ENCODE peak calls at places on chromosomes 7 and 10, in nine cellular contexts. One of them, this sample, is unnamed.

GRCh38 chr10:100528123-100528884 is 1.4 kb downstream of the NDUFB8 start:
- DNase-seq in fibroblast of lung: no peak
- DNase-seq in choroid plexus epithelial cell: no peak
- DNase-seq in fibroblast of pulmonary artery: no peak
- DNase-seq in cardiac muscle cell: peak
- DNase-seq in body of pancreas: no peak
- DNase-seq in A549: no peak
- DNase-seq in chondrocyte: no peak
- DNase-seq in neural progenitor cell: no peak
- DNase-seq in this sample: no peak

GRCh38 chr7:47317537-47317936 is 264.4 kb downstream of the TNS3 start:
- DNase-seq in fibroblast of lung: no peak
- DNase-seq in choroid plexus epithelial cell: no peak
- DNase-seq in fibroblast of pulmonary artery: no peak
- DNase-seq in cardiac muscle cell: no peak
- DNase-seq in body of pancreas: no peak
- DNase-seq in A549: no peak
- DNase-seq in chondrocyte: no peak
- DNase-seq in neural progenitor cell: no peak
- DNase-seq in this sample: no peak

GRCh38 chr10:59434463-59435326 is 72.3 kb upstream of the FAM13C start:
- DNase-seq in fibroblast of lung: peak
- DNase-seq in choroid plexus epithelial cell: peak
- DNase-seq in fibroblast of pulmonary artery: peak
- DNase-seq in cardiac muscle cell: peak
- DNase-seq in body of pancreas: no peak
- DNase-seq in A549: no peak
- DNase-seq in chondrocyte: no peak
- DNase-seq in neural progenitor cell: no peak
- DNase-seq in this sample: no peak

GRCh38 chr10:123580426-123580825 is 85.7 kb upstream of the GPR26 start:
- DNase-seq in fibroblast of lung: no peak
- DNase-seq in choroid plexus epithelial cell: no peak
- DNase-seq in fibroblast of pulmonary artery: no peak
- DNase-seq in cardiac muscle cell: no peak
- DNase-seq in body of pancreas: no peak
- DNase-seq in A549: no peak
- DNase-seq in chondrocyte: no peak
- DNase-seq in neural progenitor cell: no peak
- DNase-seq in this sample: no peak

GRCh38 chr7:36795451-36796021 is 71.2 kb upstream of the AOAH start:
- DNase-seq in fibroblast of lung: no peak
- DNase-seq in choroid plexus epithelial cell: no peak
- DNase-seq in fibroblast of pulmonary artery: peak
- DNase-seq in cardiac muscle cell: peak
- DNase-seq in body of pancreas: no peak
- DNase-seq in A549: no peak
- DNase-seq in chondrocyte: no peak
- DNase-seq in neural progenitor cell: no peak
- DNase-seq in this sample: no peak

GRCh38 chr7:123292227-123292626 is 92.5 kb upstream of the SLC13A1 start:
- DNase-seq in fibroblast of lung: no peak
- DNase-seq in choroid plexus epithelial cell: no peak
- DNase-seq in fibroblast of pulmonary artery: no peak
- DNase-seq in cardiac muscle cell: no peak
- DNase-seq in body of pancreas: no peak
- DNase-seq in A549: no peak
- DNase-seq in chondrocyte: no peak
- DNase-seq in neural progenitor cell: no peak
- DNase-seq in this sample: no peak

GRCh38 chr7:157250605-157251228 is 86.1 kb upstream of the DNAJB6 start:
- DNase-seq in fibroblast of lung: peak
- DNase-seq in choroid plexus epithelial cell: peak
- DNase-seq in fibroblast of pulmonary artery: peak
- DNase-seq in cardiac muscle cell: peak
- DNase-seq in body of pancreas: peak
- DNase-seq in A549: peak
- DNase-seq in chondrocyte: no peak
- DNase-seq in neural progenitor cell: peak
- DNase-seq in this sample: peak

GRCh38 chr7:150337179-150337578 is 4.2 kb downstream of the RARRES2 start:
- DNase-seq in fibroblast of lung: no peak
- DNase-seq in choroid plexus epithelial cell: no peak
- DNase-seq in fibroblast of pulmonary artery: no peak
- DNase-seq in cardiac muscle cell: no peak
- DNase-seq in body of pancreas: peak
- DNase-seq in A549: no peak
- DNase-seq in chondrocyte: no peak
- DNase-seq in neural progenitor cell: no peak
- DNase-seq in this sample: no peak

GRCh38 chr7:85023066-85023687 is 163.7 kb downstream of the SEMA3D start:
- DNase-seq in fibroblast of lung: peak
- DNase-seq in choroid plexus epithelial cell: peak
- DNase-seq in fibroblast of pulmonary artery: peak
- DNase-seq in cardiac muscle cell: peak
- DNase-seq in body of pancreas: peak
- DNase-seq in A549: no peak
- DNase-seq in chondrocyte: no peak
- DNase-seq in neural progenitor cell: peak
- DNase-seq in this sample: peak

GRCh38 chr7:147492621-147493020 is 1097.9 kb upstream of the C7orf33 start:
- DNase-seq in fibroblast of lung: no peak
- DNase-seq in choroid plexus epithelial cell: no peak
- DNase-seq in fibroblast of pulmonary artery: no peak
- DNase-seq in cardiac muscle cell: peak
- DNase-seq in body of pancreas: no peak
- DNase-seq in A549: no peak
- DNase-seq in chondrocyte: no peak
- DNase-seq in neural progenitor cell: no peak
- DNase-seq in this sample: no peak

GRCh38 chr10:70535451-70535850 is 56.9 kb downstream of the PALD1 start:
- DNase-seq in fibroblast of lung: no peak
- DNase-seq in choroid plexus epithelial cell: no peak
- DNase-seq in fibroblast of pulmonary artery: no peak
- DNase-seq in cardiac muscle cell: no peak
- DNase-seq in body of pancreas: no peak
- DNase-seq in A549: no peak
- DNase-seq in chondrocyte: no peak
- DNase-seq in neural progenitor cell: no peak
- DNase-seq in this sample: no peak

GRCh38 chr10:70537398-70538194 is 59.0 kb downstream of the PALD1 start:
- DNase-seq in fibroblast of lung: no peak
- DNase-seq in choroid plexus epithelial cell: no peak
- DNase-seq in fibroblast of pulmonary artery: no peak
- DNase-seq in cardiac muscle cell: no peak
- DNase-seq in body of pancreas: peak
- DNase-seq in A549: peak
- DNase-seq in chondrocyte: no peak
- DNase-seq in neural progenitor cell: peak
- DNase-seq in this sample: no peak

GRCh38 chr10:70538195-70538520 is 59.6 kb downstream of the PALD1 start:
- DNase-seq in fibroblast of lung: no peak
- DNase-seq in choroid plexus epithelial cell: no peak
- DNase-seq in fibroblast of pulmonary artery: no peak
- DNase-seq in cardiac muscle cell: no peak
- DNase-seq in body of pancreas: no peak
- DNase-seq in A549: no peak
- DNase-seq in chondrocyte: no peak
- DNase-seq in neural progenitor cell: no peak
- DNase-seq in this sample: no peak

GRCh38 chr10:70534281-70534680 is 55.7 kb downstream of the PALD1 start:
- DNase-seq in fibroblast of lung: no peak
- DNase-seq in choroid plexus epithelial cell: no peak
- DNase-seq in fibroblast of pulmonary artery: no peak
- DNase-seq in cardiac muscle cell: no peak
- DNase-seq in body of pancreas: no peak
- DNase-seq in A549: no peak
- DNase-seq in chondrocyte: peak
- DNase-seq in neural progenitor cell: no peak
- DNase-seq in this sample: no peak

DNA sequence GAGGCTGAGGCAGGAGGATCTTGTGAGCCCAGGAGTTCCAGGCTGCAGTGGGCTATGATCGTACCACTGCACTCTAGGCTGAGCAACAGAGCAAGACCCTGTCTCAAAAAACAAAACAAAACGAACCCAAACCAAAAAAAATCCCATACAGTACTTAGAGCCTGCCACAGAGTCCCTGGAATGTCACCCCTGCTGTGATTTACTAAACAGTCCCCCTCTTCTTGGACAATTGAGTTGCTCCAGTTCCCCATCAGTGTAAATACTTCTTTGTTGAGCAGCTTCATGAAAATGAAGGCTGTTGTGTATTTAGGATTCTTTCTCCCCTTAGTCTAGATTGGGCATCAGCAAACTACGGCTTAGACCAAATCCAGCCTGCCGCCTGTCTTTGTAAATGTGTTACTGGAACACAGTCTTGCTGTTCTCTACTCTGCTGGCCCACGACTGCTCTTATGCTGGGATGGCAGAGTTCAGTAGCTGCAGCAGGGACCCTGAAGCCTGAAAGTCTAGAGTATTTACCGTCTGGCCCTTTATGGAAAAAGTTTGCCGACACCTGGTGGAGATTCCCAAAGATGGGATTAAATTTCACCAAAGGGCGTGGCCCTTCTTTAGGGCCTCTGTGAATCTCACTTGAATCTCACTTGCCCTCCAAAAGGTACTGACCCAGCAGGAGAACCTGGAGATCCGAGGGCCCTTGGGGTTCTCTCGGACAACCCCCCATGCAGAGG is 57.8 kb downstream of the PALD1 start:
- DNase-seq in fibroblast of lung: no peak
- DNase-seq in choroid plexus epithelial cell: peak
- DNase-seq in fibroblast of pulmonary artery: no peak
- DNase-seq in cardiac muscle cell: no peak
- DNase-seq in body of pancreas: no peak
- DNase-seq in A549: no peak
- DNase-seq in chondrocyte: no peak
- DNase-seq in neural progenitor cell: peak
- DNase-seq in this sample: no peak
- TF ChIP-seq CTCF in fibroblast of lung: no peak
- TF ChIP-seq CTCF in choroid plexus epithelial cell: peak
- TF ChIP-seq CTCF in fibroblast of pulmonary artery: no peak
- TF ChIP-seq CTCF in cardiac muscle cell: no peak
- TF ChIP-seq CTCF in body of pancreas: no peak
- TF ChIP-seq CTCF in A549: no peak
- TF ChIP-seq CTCF in chondrocyte: peak
- TF ChIP-seq CTCF in neural progenitor cell: no peak
- TF ChIP-seq CTCF in this sample: no peak

GRCh38 chr7:101126651-101127459 is at the start of gene SERPINE1:
- DNase-seq in fibroblast of lung: peak
- DNase-seq in choroid plexus epithelial cell: peak
- DNase-seq in fibroblast of pulmonary artery: peak
- DNase-seq in cardiac muscle cell: peak
- DNase-seq in body of pancreas: peak
- DNase-seq in A549: peak
- DNase-seq in chondrocyte: peak
- DNase-seq in neural progenitor cell: peak
- DNase-seq in this sample: peak
- TF ChIP-seq CTCF in fibroblast of lung: peak
- TF ChIP-seq CTCF in choroid plexus epithelial cell: peak
- TF ChIP-seq CTCF in fibroblast of pulmonary artery: peak
- TF ChIP-seq CTCF in cardiac muscle cell: peak
- TF ChIP-seq CTCF in body of pancreas: no peak
- TF ChIP-seq CTCF in A549: peak
- TF ChIP-seq CTCF in chondrocyte: peak
- TF ChIP-seq CTCF in neural progenitor cell: peak
- TF ChIP-seq CTCF in this sample: peak

GRCh38 chr10:70958396-70958795 is 70.0 kb upstream of the PCBD1 start:
- DNase-seq in fibroblast of lung: no peak
- DNase-seq in choroid plexus epithelial cell: peak
- DNase-seq in fibroblast of pulmonary artery: no peak
- DNase-seq in cardiac muscle cell: peak
- DNase-seq in body of pancreas: no peak
- DNase-seq in A549: no peak
- DNase-seq in chondrocyte: no peak
- DNase-seq in neural progenitor cell: no peak
- DNase-seq in this sample: peak

GRCh38 chr10:70952921-70953320 is 64.6 kb upstream of the PCBD1 start:
- DNase-seq in fibroblast of lung: no peak
- DNase-seq in choroid plexus epithelial cell: no peak
- DNase-seq in fibroblast of pulmonary artery: no peak
- DNase-seq in cardiac muscle cell: no peak
- DNase-seq in body of pancreas: no peak
- DNase-seq in A549: no peak
- DNase-seq in chondrocyte: peak
- DNase-seq in neural progenitor cell: no peak
- DNase-seq in this sample: no peak

GRCh38 chr10:70954777-70955176 is 66.4 kb upstream of the PCBD1 start:
- DNase-seq in fibroblast of lung: no peak
- DNase-seq in choroid plexus epithelial cell: no peak
- DNase-seq in fibroblast of pulmonary artery: no peak
- DNase-seq in cardiac muscle cell: no peak
- DNase-seq in body of pancreas: no peak
- DNase-seq in A549: no peak
- DNase-seq in chondrocyte: peak
- DNase-seq in neural progenitor cell: no peak
- DNase-seq in this sample: no peak

GRCh38 chr10:70954373-70954772 is 66.0 kb upstream of the PCBD1 start:
- DNase-seq in fibroblast of lung: no peak
- DNase-seq in choroid plexus epithelial cell: no peak
- DNase-seq in fibroblast of pulmonary artery: no peak
- DNase-seq in cardiac muscle cell: no peak
- DNase-seq in body of pancreas: no peak
- DNase-seq in A549: no peak
- DNase-seq in chondrocyte: peak
- DNase-seq in neural progenitor cell: peak
- DNase-seq in this sample: no peak

DNA sequence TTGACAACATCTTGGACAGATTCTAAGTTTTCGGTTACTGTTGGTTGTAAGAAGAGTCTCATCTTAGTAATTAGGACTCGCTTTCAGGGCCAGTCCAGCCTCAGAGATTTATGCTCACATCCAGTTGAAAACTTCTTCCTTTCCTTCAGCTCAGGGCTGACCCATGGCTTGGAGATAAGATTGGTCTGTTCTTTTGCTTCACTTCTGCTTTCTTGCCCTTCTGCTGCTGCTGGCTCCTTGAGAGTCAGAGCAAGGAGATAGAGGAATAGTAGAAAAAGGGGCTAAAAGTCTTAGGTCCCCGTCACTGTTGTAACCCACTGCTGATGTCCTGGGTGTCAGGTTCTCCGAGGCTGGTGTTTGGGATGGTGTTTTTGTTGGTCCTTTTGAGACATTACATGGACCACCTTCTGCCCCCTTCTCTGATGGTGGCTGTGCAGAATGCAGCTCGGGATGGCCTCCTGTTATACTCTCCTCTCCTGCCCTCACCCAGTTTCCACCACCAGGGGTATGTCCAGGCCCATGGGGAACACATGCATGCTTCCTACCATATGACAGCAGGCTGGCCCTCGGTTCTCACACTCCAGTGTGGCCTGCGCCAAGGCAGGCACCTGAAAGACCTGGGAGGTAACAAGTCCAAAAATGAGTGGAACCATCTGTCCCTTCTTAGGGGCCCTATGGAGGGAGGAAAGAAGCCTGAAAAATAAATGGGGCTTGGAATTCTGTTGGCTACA is 67.8 kb upstream of the PCBD1 start:
- DNase-seq in fibroblast of lung: no peak
- DNase-seq in choroid plexus epithelial cell: no peak
- DNase-seq in fibroblast of pulmonary artery: no peak
- DNase-seq in cardiac muscle cell: no peak
- DNase-seq in body of pancreas: no peak
- DNase-seq in A549: peak
- DNase-seq in chondrocyte: peak
- DNase-seq in neural progenitor cell: peak
- DNase-seq in this sample: no peak
- TF ChIP-seq CTCF in fibroblast of lung: no peak
- TF ChIP-seq CTCF in choroid plexus epithelial cell: peak
- TF ChIP-seq CTCF in fibroblast of pulmonary artery: no peak
- TF ChIP-seq CTCF in cardiac muscle cell: no peak
- TF ChIP-seq CTCF in body of pancreas: no peak
- TF ChIP-seq CTCF in A549: no peak
- TF ChIP-seq CTCF in chondrocyte: no peak
- TF ChIP-seq CTCF in neural progenitor cell: peak
- TF ChIP-seq CTCF in this sample: peak

GRCh38 chr7:20647908-20648776 is 32.7 kb downstream of the ABCB5 start:
- DNase-seq in fibroblast of lung: peak
- DNase-seq in choroid plexus epithelial cell: peak
- DNase-seq in fibroblast of pulmonary artery: peak
- DNase-seq in cardiac muscle cell: peak
- DNase-seq in body of pancreas: no peak
- DNase-seq in A549: peak
- DNase-seq in chondrocyte: no peak
- DNase-seq in neural progenitor cell: peak
- DNase-seq in this sample: no peak
- TF ChIP-seq CTCF in fibroblast of lung: peak
- TF ChIP-seq CTCF in choroid plexus epithelial cell: peak
- TF ChIP-seq CTCF in fibroblast of pulmonary artery: peak
- TF ChIP-seq CTCF in cardiac muscle cell: peak
- TF ChIP-seq CTCF in body of pancreas: peak
- TF ChIP-seq CTCF in A549: peak
- TF ChIP-seq CTCF in chondrocyte: peak
- TF ChIP-seq CTCF in neural progenitor cell: peak
- TF ChIP-seq CTCF in this sample: no peak

This sample was measured in HFFc6.